ENCODE peak calls at places on chromosomes 6 and 20, in seven cellular contexts. P is HepG2, O is HCT116, U is K562, H is H1, T is SK-N-SH, W is GM12878. B is an unnamed sample.

GRCh38 chr6:170284126-170284773 is 6.6 kb downstream of the DLL1 start:
- DNase-seq in P (no peak), W (no peak), U (no peak), O (no peak), H (no peak), T (no peak), B (no peak)

GRCh38 chr6:113496157-113496556 is 361.0 kb upstream of the MARCKS start:
- DNase-seq in U (no peak), W (no peak), P (no peak), T (no peak), H (no peak), O (no peak), B (no peak)

GRCh38 chr20:57835462-57836455 is 125.9 kb upstream of the PMEPA1 start:
- DNase-seq in H (no peak), P (no peak), O (no peak), W (no peak), U (no peak), T (no peak), B (no peak)

GRCh38 chr6:134310206-134310605 is 7.7 kb downstream of the SGK1 start:
- DNase-seq in U (no peak), P (no peak), T (no peak), H (no peak), O (no peak), W (no peak), B (no peak)

GRCh38 chr6:161917645-161918044 is 643.8 kb upstream of the AGPAT4 start:
- DNase-seq in O (no peak), P (no peak), H (no peak), T (no peak), W (no peak), U (no peak), B (no peak)

GRCh38 chr6:5851261-5851757 is 155.4 kb downstream of the NRN1 start:
- DNase-seq in H (peak; percentile 90), O (no peak), T (no peak), P (no peak), U (peak; percentile 58), W (no peak), B (no peak)

GRCh38 chr20:14477125-14477524 is 139.7 kb upstream of the FLRT3 start:
- DNase-seq in O (no peak), U (no peak), T (no peak), H (no peak), P (no peak), W (no peak), B (no peak)

GRCh38 chr6:110049696-110050465 is 71.8 kb downstream of the GPR6 start:
- DNase-seq in O (no peak), U (no peak), P (no peak), W (no peak), T (no peak), H (no peak), B (no peak)

DNA sequence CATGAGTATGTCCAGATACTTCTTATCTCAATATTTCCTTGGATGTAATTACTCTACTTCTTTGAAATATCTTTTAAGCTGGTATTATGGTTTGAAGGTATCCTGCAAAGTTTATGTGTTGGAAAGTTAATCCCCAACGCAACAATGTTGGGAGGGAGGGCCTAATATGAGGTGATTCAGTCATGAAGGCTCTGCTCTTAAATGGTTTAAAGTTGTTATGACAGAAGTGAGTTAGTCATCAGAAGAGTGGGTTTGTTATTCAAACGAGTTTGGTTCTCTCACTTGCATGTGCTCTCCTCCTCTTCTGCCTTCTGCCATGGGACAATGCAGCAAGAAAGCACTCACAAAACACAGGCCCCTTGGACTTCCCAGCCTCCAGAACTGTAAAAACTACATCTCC is 176.3 kb downstream of the KCNQ5 start:
- DNase-seq in U (no peak), H (no peak), P (no peak), T (no peak), O (no peak), W (no peak), B (no peak)
- TF ChIP-seq JUND in U (no peak), H (no peak), P (no peak), T (no peak), O (no peak), W (no peak), B (no peak)

GRCh38 chr6:4004249-4004648 is 74.7 kb downstream of the FAM217A start:
- DNase-seq in O (no peak), W (no peak), T (no peak), H (no peak), U (no peak), P (no peak), B (no peak)
- TF ChIP-seq JUND in O (no peak), W (no peak), T (no peak), H (no peak), U (no peak), P (no peak), B (no peak)

GRCh38 chr20:5652626-5653573 is 97.3 kb upstream of the SHLD1 start:
- DNase-seq in U (no peak), T (no peak), O (no peak), H (no peak), W (no peak), P (no peak), B (no peak)
- TF ChIP-seq JUND in U (no peak), T (peak; percentile 25), O (no peak), H (no peak), W (no peak), P (no peak), B (no peak)

DNA sequence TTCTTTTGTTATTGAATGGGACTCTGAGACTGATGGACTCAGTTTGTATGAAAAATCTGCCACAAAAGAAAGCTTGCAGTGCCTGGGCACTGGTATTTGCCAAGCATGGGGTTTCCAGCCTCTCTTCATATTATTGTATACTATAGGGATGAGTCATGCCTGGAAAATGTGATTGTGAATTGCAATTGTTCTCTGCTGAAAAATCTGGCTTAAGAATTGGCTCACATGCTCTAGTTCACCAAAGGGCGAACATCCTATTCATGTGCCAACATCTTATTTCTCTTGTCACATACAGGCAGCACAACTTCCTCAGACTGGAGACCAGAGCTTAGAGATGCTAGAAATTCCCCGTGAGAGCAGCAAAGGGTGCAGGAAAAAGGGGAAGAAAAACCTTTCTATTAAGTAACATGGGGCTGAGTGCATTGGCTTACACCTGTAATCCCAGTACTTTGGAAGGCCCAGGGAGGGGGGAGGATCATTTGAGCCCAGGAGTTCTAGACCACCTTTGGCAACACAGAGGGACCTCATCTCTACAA is 103.6 kb upstream of the KCNK16 start:
- DNase-seq in O (no peak), H (no peak), P (no peak), T (no peak), U (no peak), W (no peak), B (peak; percentile 69)
- TF ChIP-seq JUND in O (peak; percentile 11), H (peak; percentile 66), P (no peak), T (peak; percentile 32), U (no peak), W (no peak), B (peak; percentile 85)

GRCh38 chr6:118551063-118551672 is 3.1 kb downstream of the PLN start:
- DNase-seq in W (no peak), U (peak; percentile 42), T (peak; percentile 41), P (peak; percentile 44), H (no peak), O (peak; percentile 37), B (peak; percentile 2)
- TF ChIP-seq JUND in W (no peak), U (no peak), T (no peak), P (no peak), H (no peak), O (no peak), B (no peak)

DNA sequence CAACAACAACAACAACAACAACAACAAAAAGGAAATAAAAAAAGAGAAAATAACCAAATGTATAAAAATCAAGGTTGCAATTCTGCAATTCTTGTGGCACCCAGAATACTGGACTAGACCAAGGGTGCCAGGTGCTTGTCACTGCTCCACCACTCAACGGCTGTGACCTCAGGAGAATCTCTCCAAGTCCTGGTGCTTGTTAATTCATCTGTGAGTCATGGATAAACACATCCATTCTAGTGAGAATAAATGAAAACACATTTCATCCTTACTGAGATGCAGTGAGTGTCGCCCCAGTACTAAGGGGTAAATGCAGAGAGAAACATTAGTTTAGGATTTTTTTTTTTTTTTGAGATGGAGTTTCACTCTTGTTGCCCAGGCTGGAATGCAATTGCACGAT is 32.0 kb downstream of the HLA-C start:
- DNase-seq in P (no peak), O (no peak), W (no peak), T (no peak), U (no peak), H (no peak), B (no peak)
- TF ChIP-seq JUND in P (no peak), O (no peak), W (no peak), T (no peak), U (no peak), H (no peak), B (no peak)

GRCh38 chr6:93105017-93105416 is 314.3 kb downstream of the EPHA7 start:
- DNase-seq in P (no peak), W (no peak), T (no peak), U (no peak), H (no peak), O (no peak), B (no peak)
- TF ChIP-seq JUND in P (no peak), W (no peak), T (no peak), U (no peak), H (no peak), O (no peak), B (no peak)

GRCh38 chr20:10309326-10309725 is 90.7 kb downstream of the SNAP25 start:
- DNase-seq in T (peak; percentile 69), P (no peak), O (no peak), W (no peak), H (no peak), U (no peak), B (no peak)

GRCh38 chr20:10307359-10307735 is 88.7 kb downstream of the SNAP25 start:
- DNase-seq in T (no peak), H (no peak), P (no peak), U (no peak), W (no peak), O (no peak), B (no peak)

GRCh38 chr20:10304474-10305046 is 85.9 kb downstream of the SNAP25 start:
- DNase-seq in H (no peak), W (no peak), O (no peak), T (no peak), U (no peak), P (no peak), B (no peak)

GRCh38 chr20:10308652-10309051 is 90.0 kb downstream of the SNAP25 start:
- DNase-seq in P (no peak), U (no peak), T (no peak), O (no peak), W (no peak), H (no peak), B (no peak)

DNA sequence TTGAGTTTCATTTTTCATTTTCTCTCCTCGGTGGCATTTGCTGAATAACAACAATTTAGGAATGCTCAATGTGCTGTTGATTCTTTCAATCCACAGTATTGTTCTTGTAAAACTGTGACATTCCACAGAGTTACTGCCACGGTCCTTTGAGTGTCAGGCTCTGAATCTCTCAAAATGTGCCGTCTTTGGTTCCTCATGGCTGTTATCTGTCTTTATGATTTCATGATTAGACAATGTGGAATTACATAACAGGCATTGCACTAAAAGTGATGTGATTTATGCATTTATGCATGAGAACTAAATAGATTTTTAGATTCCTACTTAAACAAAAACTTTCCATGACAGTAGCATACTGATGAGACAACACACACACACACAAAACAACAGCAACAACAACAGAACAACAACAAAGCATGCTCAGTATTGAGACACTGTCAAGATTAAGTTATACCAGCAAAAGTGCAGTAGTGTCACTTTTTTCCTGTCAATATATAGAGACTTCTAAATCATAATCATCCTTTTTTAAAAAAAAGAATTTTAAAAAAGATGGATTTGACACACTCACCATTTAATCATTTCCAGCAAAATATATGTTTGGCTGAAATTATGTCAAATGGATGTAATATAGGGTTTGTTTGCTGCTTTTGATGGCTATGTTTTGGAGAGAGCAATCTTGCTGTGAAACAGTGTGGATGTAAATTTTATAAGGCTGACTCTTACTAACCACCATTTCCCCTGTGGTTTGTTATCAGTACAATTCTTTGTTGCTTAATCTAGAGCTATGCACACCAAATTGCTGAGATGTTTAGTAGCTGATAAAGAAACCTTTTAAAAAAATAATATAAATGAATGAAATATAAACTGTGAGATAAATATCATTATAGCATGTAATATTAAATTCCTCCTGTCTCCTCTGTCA is 88.1 kb downstream of the SNAP25 start:
- DNase-seq in U (no peak), P (no peak), H (no peak), O (no peak), T (no peak), W (no peak), B (no peak)
- TF ChIP-seq JUND in U (no peak), P (no peak), H (no peak), O (no peak), T (peak; percentile 99), W (no peak), B (no peak)

B was measured in T47D.